ENCODE peak calls at places on chromosomes 3 and 15, in six cellular contexts. B, E, I, Q, A and F are unnamed samples. For H3K4me1, the result is how much of the 10 kb centered on the place peaks cover.

GRCh38 chr15:64686130-64686735 is 89.2 kb downstream of the RBPMS2 start:
- DNase-seq in E (no peak), I (no peak), B (no peak), A (peak), Q (no peak), F (no peak)

GRCh38 chr3:193861036-193861435 is 268.0 kb downstream of the OPA1 start:
- DNase-seq in Q (no peak), A (no peak), B (no peak), E (no peak), I (no peak), F (no peak)

GRCh38 chr3:150348500-150348899 is 59.6 kb upstream of the TSC22D2 start:
- DNase-seq in E (peak), I (no peak), B (peak), Q (no peak), A (no peak), F (peak)

GRCh38 chr3:106729481-106729880 is 647.8 kb upstream of the CCDC54 start:
- DNase-seq in A (no peak), B (no peak), E (no peak), Q (no peak), I (no peak), F (no peak)

GRCh38 chr3:4060064-4060463 is 243.1 kb upstream of the SETMAR start:
- DNase-seq in E (no peak), A (no peak), B (no peak), Q (no peak), I (no peak), F (no peak)

GRCh38 chr15:67114046-67114445 is 48.6 kb downstream of the SMAD3 start:
- DNase-seq in I (no peak), E (no peak), B (no peak), Q (no peak), A (no peak), F (no peak)

GRCh38 chr15:90949979-90950675 is 4.6 kb upstream of the RCCD1 start:
- DNase-seq in E (no peak), I (no peak), Q (no peak), B (no peak), A (no peak), F (no peak)

GRCh38 chr15:94692697-94693096 is 461.3 kb downstream of the MCTP2 start:
- DNase-seq in Q (no peak), B (no peak), E (no peak), A (no peak), I (peak), F (no peak)

GRCh38 chr15:66819084-66819483 is 117.0 kb downstream of the SMAD6 start:
- DNase-seq in E (peak), B (no peak), I (no peak), A (no peak), Q (no peak), F (no peak)

GRCh38 chr15:88890495-88890894 is 4.8 kb downstream of the HAPLN3 start:
- DNase-seq in Q (no peak), E (no peak), I (no peak), A (no peak), B (no peak), F (no peak)

GRCh38 chr3:154156529-154156928 is 35.3 kb downstream of the ARHGEF26 start:
- DNase-seq in Q (no peak), I (no peak), E (no peak), B (no peak), A (no peak), F (no peak)

GRCh38 chr15:69893863-69894262 is 203.9 kb downstream of the TLE3 start:
- DNase-seq in Q (peak), A (no peak), I (no peak), E (no peak), B (peak), F (no peak)

GRCh38 chr3:71360694-71361093 is 222.8 kb downstream of the FOXP1 start:
- DNase-seq in A (no peak), B (no peak), I (no peak), E (no peak), Q (no peak), F (no peak)

GRCh38 chr15:83567318-83567717 is 86.6 kb upstream of the ADAMTSL3 start:
- DNase-seq in A (no peak), B (no peak), I (no peak), E (no peak), Q (no peak), F (no peak)

GRCh38 chr3:65006300-65006739 is 318.5 kb upstream of the ADAMTS9 start:
- DNase-seq in B (no peak), E (no peak), A (peak), I (no peak), Q (no peak), F (no peak)

GRCh38 chr15:75227663-75228280 is 26.1 kb downstream of the C15orf39 start:
- DNase-seq in E (no peak), B (no peak), Q (no peak), A (no peak), I (no peak), F (no peak)

GRCh38 chr3:165056510-165056909 is 21.8 kb downstream of the SI start:
- DNase-seq in Q (no peak), A (no peak), E (no peak), B (no peak), I (no peak), F (no peak)

GRCh38 chr3:109532257-109533216 is 195.2 kb upstream of the DPPA4 start:
- DNase-seq in A (peak), E (peak), I (no peak), B (no peak), Q (no peak), F (no peak)

GRCh38 chr15:70164156-70164900 is 66.6 kb upstream of the TLE3 start:
- DNase-seq in I (no peak), A (no peak), Q (no peak), E (no peak), B (no peak), F (no peak)

GRCh38 chr3:13016083-13016725 is 57.0 kb downstream of the IQSEC1 start:
- DNase-seq in B (peak), Q (no peak), I (no peak), E (peak), A (peak), F (no peak)

GRCh38 chr3:191721983-191722382 is 261.0 kb downstream of the PYDC2 start:
- DNase-seq in I (no peak), Q (no peak), B (no peak), A (no peak), E (no peak), F (no peak)

GRCh38 chr3:133629146-133629545 is 32.6 kb downstream of the TOPBP1 start:
- DNase-seq in E (no peak), B (no peak), I (no peak), Q (no peak), A (no peak), F (no peak)

GRCh38 chr15:40878785-40879184 is 4.8 kb upstream of the RHOV start:
- DNase-seq in Q (no peak), B (no peak), E (no peak), A (peak), I (no peak), F (no peak)

GRCh38 chr3:41330465-41330864 is 131.2 kb downstream of the CTNNB1 start:
- DNase-seq in I (no peak), B (no peak), A (no peak), E (no peak), Q (no peak), F (no peak)

GRCh38 chr3:14534379-14535191 is 5.6 kb downstream of the GRIP2 start:
- DNase-seq in E (no peak), B (no peak), I (no peak), Q (no peak), A (no peak), F (no peak)
- H3K4me3 ChIP-seq in E (no peak), B (no peak), I (no peak), Q (peak), A (no peak), F (no peak)

DNA sequence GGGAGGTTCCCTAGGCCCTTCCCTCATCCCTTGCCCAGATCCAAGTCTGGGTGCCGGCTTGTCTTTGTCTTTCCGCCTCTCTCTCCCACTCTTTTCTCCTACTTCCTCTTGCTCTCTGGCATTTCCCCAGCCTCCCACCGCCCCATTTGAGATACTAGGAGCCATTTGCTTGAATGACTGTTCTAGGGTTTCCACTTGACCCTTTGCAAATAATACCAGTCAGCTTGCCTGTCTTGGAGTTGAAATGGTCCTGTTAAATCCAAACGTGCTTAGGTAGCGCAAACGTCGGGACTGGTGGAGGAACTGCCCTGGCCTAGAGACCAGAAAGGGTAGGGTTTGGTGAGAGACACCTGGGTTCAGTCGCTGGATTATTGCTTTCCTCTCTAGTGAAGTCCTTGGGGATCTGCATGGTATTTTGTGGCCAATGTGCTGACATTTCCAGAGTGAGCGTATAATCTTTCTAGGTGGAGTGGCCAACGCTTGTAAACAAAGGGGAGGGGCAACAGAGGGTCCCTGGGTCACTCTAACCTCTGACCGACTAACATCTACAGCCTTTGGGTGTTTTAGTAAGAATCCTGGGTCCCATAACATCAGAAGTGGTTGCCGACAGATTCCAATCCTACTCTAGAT is 10.7 kb downstream of the ZIC1 start:
- DNase-seq in Q (no peak), A (no peak), B (no peak), I (no peak), E (no peak), F (no peak)
- H3K4me1 ChIP-seq in Q (under half), A (under half), B (under half), I (under half), E (under half), F (under half)

GRCh38 chr3:66931699-66932098 is 66.4 kb upstream of the KBTBD8 start:
- DNase-seq in Q (no peak), E (no peak), A (no peak), B (no peak), I (no peak), F (no peak)
- H3K4me3 ChIP-seq in Q (no peak), E (peak), A (no peak), B (no peak), I (no peak), F (no peak)

GRCh38 chr3:114214542-114215341 is 22.6 kb downstream of the ZNF80 start:
- DNase-seq in A (no peak), Q (no peak), I (peak), B (no peak), E (no peak), F (no peak)

GRCh38 chr3:114217266-114217665 is 20.1 kb downstream of the ZNF80 start:
- DNase-seq in A (no peak), B (no peak), E (no peak), Q (no peak), I (no peak), F (no peak)

GRCh38 chr3:114218006-114218405 is 19.4 kb downstream of the ZNF80 start:
- DNase-seq in Q (no peak), A (no peak), B (no peak), E (no peak), I (no peak), F (no peak)

GRCh38 chr3:114218578-114219185 is 18.7 kb downstream of the ZNF80 start:
- DNase-seq in B (no peak), E (no peak), Q (no peak), I (no peak), A (no peak), F (no peak)

GRCh38 chr3:114216186-114216970 is 21.0 kb downstream of the ZNF80 start:
- DNase-seq in I (no peak), A (no peak), Q (no peak), B (no peak), E (no peak), F (no peak)
- H3K4me1 ChIP-seq in I (under half), A (under half), Q (under half), B (under half), E (under half), F (under half)

GRCh38 chr3:183576487-183577107 is 21.1 kb upstream of the KLHL6 start:
- DNase-seq in I (no peak), E (no peak), B (no peak), A (no peak), Q (no peak), F (no peak)
- H3K4me3 ChIP-seq in I (no peak), E (no peak), B (no peak), A (no peak), Q (no peak), F (no peak)